ENCODE peak calls at places on chromosomes 3 and 15, in eight cellular contexts. U is H4; V is astrocyte; I is CD8-positive, alpha-beta T cell; L is epithelial cell of proximal tubule; T is NCI-H2081; D is pancreas; Z is naive thymus-derived CD8-positive, alpha-beta T cell. K is an unnamed sample.

GRCh38 chr15:39646425-39646824 is 65.5 kb downstream of the THBS1 start:
- DNase-seq in I (no peak), Z (no peak), U (no peak), L (no peak), V (no peak), D (no peak), T (no peak), K (no peak)

GRCh38 chr3:61574854-61575253 is 13.5 kb downstream of the PTPRG start:
- DNase-seq in D (no peak), Z (no peak), U (peak), V (peak), L (no peak), T (no peak), I (no peak), K (no peak)

GRCh38 chr3:64297563-64297962 is 72.3 kb upstream of the PRICKLE2 start:
- DNase-seq in D (no peak), I (no peak), U (no peak), V (no peak), Z (no peak), L (no peak), T (no peak), K (no peak)

GRCh38 chr15:86555939-86556725 is 476.5 kb downstream of the AGBL1 start:
- DNase-seq in D (no peak), L (no peak), T (peak), I (no peak), U (no peak), V (peak), Z (no peak), K (peak)

GRCh38 chr15:88912500-88912921 is 668 bp downstream of the MFGE8 start:
- DNase-seq in L (no peak), U (no peak), I (no peak), Z (no peak), V (no peak), D (no peak), T (no peak), K (no peak)

GRCh38 chr3:24518990-24519367 is 24.3 kb upstream of the THRB start:
- DNase-seq in L (no peak), I (no peak), T (no peak), Z (no peak), D (no peak), U (no peak), V (no peak), K (no peak)

GRCh38 chr3:49373563-49373962 is 15.4 kb upstream of the GPX1 start:
- DNase-seq in V (no peak), L (no peak), U (no peak), I (no peak), T (no peak), Z (no peak), D (no peak), K (no peak)

GRCh38 chr15:101361418-101361817 is 66.4 kb upstream of the SNRPA1 start:
- DNase-seq in D (no peak), Z (no peak), I (no peak), T (no peak), L (no peak), U (no peak), V (no peak), K (no peak)

GRCh38 chr15:50415752-50416404 is 8.3 kb upstream of the USP8 start:
- DNase-seq in I (no peak), D (no peak), T (no peak), Z (no peak), U (peak), V (peak), L (no peak), K (no peak)

GRCh38 chr15:92205255-92205739 is 188.4 kb upstream of the ST8SIA2 start:
- DNase-seq in T (no peak), Z (no peak), I (no peak), D (no peak), L (no peak), V (no peak), U (no peak), K (no peak)

GRCh38 chr3:109369510-109369909 is 32.2 kb upstream of the DPPA4 start:
- DNase-seq in Z (no peak), I (no peak), L (no peak), V (no peak), T (no peak), D (no peak), U (peak), K (no peak)

GRCh38 chr15:44593042-44593736 is 56.2 kb downstream of the EIF3J start:
- DNase-seq in I (no peak), V (no peak), T (no peak), U (no peak), Z (peak), L (no peak), D (no peak), K (no peak)

GRCh38 chr3:60384352-60384751 is 866.9 kb downstream of the FHIT start:
- DNase-seq in T (no peak), U (peak), D (no peak), I (no peak), Z (no peak), L (no peak), V (peak), K (no peak)

GRCh38 chr15:90936823-90937222 is 1.7 kb downstream of the UNC45A start:
- DNase-seq in U (no peak), I (no peak), T (no peak), L (no peak), V (no peak), Z (no peak), D (no peak), K (no peak)

GRCh38 chr15:64274541-64274940 is 81.4 kb downstream of the CSNK1G1 start:
- DNase-seq in U (no peak), I (no peak), Z (no peak), L (no peak), T (peak), D (no peak), V (no peak), K (no peak)

GRCh38 chr3:48648188-48648850 is 13.1 kb upstream of the SLC26A6 start:
- DNase-seq in U (no peak), T (no peak), D (no peak), I (no peak), Z (no peak), L (no peak), V (no peak), K (no peak)

GRCh38 chr15:75517233-75517632 is 61.9 kb downstream of the PTPN9 start:
- DNase-seq in U (no peak), D (no peak), T (no peak), I (no peak), Z (no peak), L (no peak), V (peak), K (no peak)

GRCh38 chr15:29014493-29014892 is 128.7 kb downstream of the APBA2 start:
- DNase-seq in I (no peak), U (no peak), T (no peak), Z (no peak), D (no peak), V (no peak), L (no peak), K (no peak)

GRCh38 chr3:49296781-49297420 is 19.9 kb upstream of the C3orf62 start:
- DNase-seq in U (no peak), Z (no peak), V (no peak), D (no peak), T (no peak), I (no peak), L (no peak), K (no peak)

GRCh38 chr3:150528359-150528797 is 17.9 kb downstream of the SERP1 start:
- DNase-seq in U (peak), Z (no peak), D (no peak), I (no peak), V (no peak), L (no peak), T (no peak), K (no peak)

GRCh38 chr3:152121292-152121654 is 147.5 kb upstream of the MBNL1 start:
- DNase-seq in L (no peak), T (no peak), D (no peak), V (peak), I (no peak), U (peak), Z (no peak), K (no peak)

GRCh38 chr3:55974421-55974820 is 487.3 kb upstream of the WNT5A start:
- DNase-seq in I (no peak), U (no peak), D (no peak), Z (no peak), V (no peak), T (no peak), L (no peak), K (no peak)

GRCh38 chr3:124298951-124299350 is 307.0 kb upstream of the ROPN1 start:
- DNase-seq in V (no peak), D (no peak), U (peak), T (no peak), L (peak), I (no peak), Z (no peak), K (no peak)

GRCh38 chr3:127377801-127378442 is 90.1 kb upstream of the PRR20G start:
- DNase-seq in T (no peak), D (no peak), I (no peak), L (no peak), Z (no peak), V (no peak), U (no peak), K (no peak)

GRCh38 chr3:71051893-71052687 is 531.4 kb downstream of the FOXP1 start:
- DNase-seq in Z (no peak), T (no peak), L (no peak), I (no peak), U (no peak), D (no peak), V (no peak), K (no peak)

GRCh38 chr3:177523991-177524438 is 326.7 kb upstream of the TBL1XR1 start:
- DNase-seq in I (no peak), Z (no peak), V (peak), L (peak), U (peak), D (no peak), T (no peak), K (no peak)

GRCh38 chr15:79896131-79896633 is 632 bp downstream of the MTHFS start:
- DNase-seq in T (peak), I (peak), D (no peak), V (no peak), L (no peak), Z (peak), U (no peak), K (no peak)

GRCh38 chr3:172102123-172102882 is 62.9 kb downstream of the FNDC3B start:
- DNase-seq in Z (peak), V (no peak), I (no peak), T (no peak), U (no peak), L (no peak), D (no peak), K (no peak)

GRCh38 chr15:68816795-68817303 is 3.8 kb downstream of the ANP32A start:
- DNase-seq in D (no peak), V (no peak), Z (no peak), L (no peak), I (no peak), U (no peak), T (no peak), K (no peak)

K was measured in SHP77 treated with DMSO at 0.1 percent for 48 hours.